ENCODE peak calls at places on chromosome 18, in five cellular contexts. E is GM12891, V is K562, B is HepG2, Y is GM12878. O is an unnamed sample.

GRCh38 chr18:29076645-29077044 is 899.7 kb upstream of the CDH2 start:
- DNase-seq in B (no peak), Y (no peak), V (no peak), E (no peak), O (no peak)

GRCh38 chr18:48953096-48953706 is 2.4 kb upstream of the SMAD7 start:
- DNase-seq in Y (no peak), B (no peak), E (no peak), V (no peak), O (no peak)

GRCh38 chr18:46601338-46601908 is 55.6 kb downstream of the LOXHD1 start:
- DNase-seq in B (no peak), V (no peak), E (no peak), Y (no peak), O (no peak)

GRCh38 chr18:832085-832681 is 20.1 kb upstream of the YES1 start:
- DNase-seq in Y (no peak), E (no peak), B (peak; percentile 91), V (peak; percentile 97), O (no peak)

GRCh38 chr18:70373062-70373519 is 84.2 kb downstream of the SOCS6 start:
- DNase-seq in Y (no peak), V (no peak), E (no peak), B (peak; percentile 72), O (no peak)

GRCh38 chr18:354003-354402 is 86.2 kb upstream of the THOC1 start:
- DNase-seq in V (no peak), B (no peak), E (no peak), Y (no peak), O (no peak)

GRCh38 chr18:13629841-13630747 is 96.3 kb downstream of the FAM210A start:
- DNase-seq in V (peak; percentile 66), B (peak; percentile 67), E (peak; percentile 79), Y (peak; percentile 48), O (peak; percentile 69)

GRCh38 chr18:67183398-67183797 is 333.1 kb downstream of the DSEL start:
- DNase-seq in V (no peak), Y (no peak), B (no peak), E (no peak), O (no peak)

GRCh38 chr18:57776767-57777166 is 26.3 kb downstream of the ATP8B1 start:
- DNase-seq in E (no peak), B (no peak), Y (no peak), V (peak; percentile 82), O (no peak)

GRCh38 chr18:12310762-12311161 is 2.7 kb downstream of the TUBB6 start:
- DNase-seq in V (no peak), B (no peak), Y (no peak), E (no peak), O (no peak)

GRCh38 chr18:6024740-6025139 is 129.4 kb upstream of the TMEM200C start:
- DNase-seq in E (no peak), V (no peak), Y (no peak), B (no peak), O (no peak)

GRCh38 chr18:48940854-48941531 is 9.8 kb downstream of the SMAD7 start:
- DNase-seq in E (no peak), Y (peak; percentile 62), V (no peak), B (no peak), O (peak; percentile 68)

GRCh38 chr18:66346833-66347595 is 256.9 kb downstream of the CDH19 start:
- DNase-seq in E (no peak), B (no peak), Y (no peak), V (no peak), O (no peak)

GRCh38 chr18:13915391-13915790 is at the start of gene MC2R:
- DNase-seq in E (no peak), B (no peak), V (no peak), Y (no peak), O (no peak)

GRCh38 chr18:12637393-12637792 is 20.5 kb downstream of the SPIRE1 start:
- DNase-seq in V (no peak), E (no peak), B (no peak), Y (no peak), O (no peak)

GRCh38 chr18:61167902-61168301 is 165.3 kb upstream of the CDH20 start:
- DNase-seq in B (no peak), E (no peak), Y (no peak), V (no peak), O (no peak)

GRCh38 chr18:1357724-1358123 is 453.1 kb downstream of the ADCYAP1 start:
- DNase-seq in Y (no peak), V (no peak), B (no peak), E (no peak), O (no peak)

GRCh38 chr18:2522112-2522511 is 49.2 kb downstream of the METTL4 start:
- DNase-seq in E (no peak), B (no peak), V (no peak), Y (peak; percentile 31), O (no peak)

GRCh38 chr18:77127769-77128671 is 4.6 kb downstream of the MBP start:
- DNase-seq in B (no peak), E (no peak), V (no peak), Y (peak; percentile 95), O (no peak)

GRCh38 chr18:59273936-59274928 is 978 bp upstream of the RAX start:
- DNase-seq in B (no peak), V (no peak), Y (no peak), E (no peak), O (no peak)

GRCh38 chr18:2526320-2526719 is 45.0 kb downstream of the METTL4 start:
- DNase-seq in V (no peak), Y (no peak), E (no peak), B (no peak), O (no peak)

GRCh38 chr18:31738460-31739407 is 21.9 kb downstream of the SLC25A52 start:
- DNase-seq in E (no peak), B (peak; percentile 69), V (peak; percentile 77), Y (no peak), O (no peak)

GRCh38 chr18:31491586-31491985 is 6.4 kb upstream of the DSG2 start:
- DNase-seq in E (no peak), V (no peak), Y (no peak), B (no peak), O (no peak)

GRCh38 chr18:77001979-77002378 is 130.6 kb downstream of the MBP start:
- DNase-seq in Y (no peak), E (no peak), V (no peak), B (no peak), O (no peak)

GRCh38 chr18:79965119-79965902 is 868 bp downstream of the HSBP1L1 start:
- DNase-seq in E (no peak), V (peak; percentile 54), B (peak; percentile 79), Y (no peak), O (no peak)
- TF ChIP-seq POLR2A in E (no peak), V (no peak), B (peak; percentile 28), Y (no peak), O (no peak)

DNA sequence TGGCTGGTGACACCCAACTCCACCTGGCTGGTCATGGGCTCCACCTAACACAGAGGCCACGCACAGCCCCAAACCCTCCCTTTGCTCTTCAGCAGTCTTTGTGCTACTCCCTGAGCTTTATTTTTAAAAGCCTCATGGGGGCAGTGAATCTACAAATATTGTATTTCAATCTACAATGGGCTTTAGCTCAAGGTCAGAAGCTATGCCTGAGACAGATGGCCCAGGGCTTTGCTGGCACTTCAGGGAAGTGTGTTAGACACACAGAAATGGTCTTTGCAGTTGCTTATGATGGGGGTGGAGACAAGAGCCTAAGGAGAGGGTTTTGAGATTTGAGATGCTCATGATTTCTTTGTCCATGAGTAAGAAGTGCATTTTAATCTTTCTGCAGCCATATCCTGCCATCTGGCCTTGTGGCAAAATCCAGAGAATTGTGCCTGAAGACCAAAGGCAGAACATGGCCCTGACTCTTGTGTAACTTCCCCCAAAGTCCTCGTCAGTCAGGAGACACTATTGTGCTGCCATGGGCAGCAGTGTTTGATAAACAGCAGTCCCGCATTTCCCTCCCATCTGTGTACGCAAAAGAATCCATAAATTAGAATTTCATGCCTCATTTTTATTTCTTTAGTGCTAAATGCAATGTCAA is 92.6 kb downstream of the VAPA start:
- DNase-seq in B (no peak), V (no peak), Y (no peak), E (no peak), O (no peak)
- TF ChIP-seq TAF1 in B (no peak), V (no peak), Y (no peak), E (no peak), O (no peak)

GRCh38 chr18:8995096-8995495 is 107.4 kb upstream of the NDUFV2 start:
- DNase-seq in E (no peak), V (no peak), B (no peak), Y (no peak), O (no peak)
- TF ChIP-seq POLR2AphosphoS5 in E (no peak), V (no peak), B (no peak), Y (no peak), O (no peak)

GRCh38 chr18:36129300-36130038 is at the start of the genes ELP2 and SLC39A6:
- DNase-seq in B (peak; percentile 91), E (peak; percentile 88), Y (peak; percentile 76), V (peak; percentile 99), O (peak; percentile 84)
- TF ChIP-seq POLR2A in B (peak; percentile 97), E (peak; percentile 88), Y (peak; percentile 94), V (peak; percentile 93), O (peak; percentile 79)

DNA sequence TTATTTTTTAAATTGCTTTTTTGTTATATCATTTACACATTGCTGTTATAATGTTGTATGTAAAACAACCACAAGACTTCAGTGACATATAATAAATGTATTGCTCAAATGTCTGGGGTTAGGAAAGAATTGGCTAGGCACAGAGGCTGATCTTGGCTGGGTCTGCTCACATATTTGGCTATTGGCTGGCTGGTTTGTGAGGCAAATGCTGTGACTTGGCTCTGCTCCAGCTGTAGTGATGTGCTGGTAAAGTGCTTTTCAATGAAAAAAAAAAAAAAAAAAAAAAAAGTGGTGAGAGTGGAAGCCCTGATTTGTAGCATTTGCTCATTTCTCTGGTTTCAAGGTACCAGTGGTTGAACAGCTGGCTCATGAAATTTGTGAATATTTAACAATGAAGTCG is 43.6 kb upstream of the RIT2 start:
- DNase-seq in B (no peak), E (no peak), V (no peak), Y (no peak), O (no peak)
- TF ChIP-seq TAF1 in B (no peak), E (no peak), V (no peak), Y (no peak), O (no peak)

GRCh38 chr18:74597662-74598349 is at the start of gene ZNF407:
- DNase-seq in E (peak; percentile 79), Y (peak; percentile 61), B (peak; percentile 90), V (peak; percentile 89), O (peak; percentile 78)

GRCh38 chr18:74604366-74604765 is 6.7 kb downstream of the ZNF407 start:
- DNase-seq in Y (no peak), B (no peak), V (no peak), E (no peak), O (no peak)

GRCh38 chr18:74596959-74597661 is 560 bp upstream of the ZNF407 start:
- DNase-seq in V (peak; percentile 68), B (peak; percentile 5), E (peak; percentile 30), Y (no peak), O (peak; percentile 27)

GRCh38 chr18:74595425-74595824 is 2.2 kb upstream of the ZNF407 start:
- DNase-seq in Y (no peak), V (no peak), E (no peak), B (no peak), O (no peak)

GRCh38 chr18:74598350-74599001 is 806 bp downstream of the ZNF407 start:
- DNase-seq in B (peak; percentile 60), V (peak; percentile 55), Y (no peak), E (peak; percentile 60), O (peak; percentile 55)
- TF ChIP-seq POLR2AphosphoS5 in B (no peak), V (no peak), Y (no peak), E (no peak), O (no peak)

GRCh38 chr18:47930086-47930843 is at the start of gene SMAD2:
- DNase-seq in V (peak; percentile 84), B (peak; percentile 87), Y (no peak), E (peak; percentile 52), O (peak; percentile 34)
- TF ChIP-seq POLR2A in V (peak; percentile 48), B (no peak), Y (peak; percentile 65), E (no peak), O (no peak)

O was measured in GM12892.